ENCODE peak calls at places on chromosomes 6 and 20, in nine cellular contexts. F is brain microvascular endothelial cell; R is endodermal cell; U is CD4-positive, alpha-beta T cell; P is SK-N-SH; N is BJ; J is endothelial cell of umbilical vein; W is fibroblast of pulmonary artery; C is tibial artery. A is an unnamed sample.

GRCh38 chr6:32188381-32189081 is 1.5 kb downstream of the PBX2 start:
- DNase-seq in F (peak), R (no peak), U (no peak), P (no peak), N (no peak), J (peak), W (peak), C (no peak), A (no peak)

GRCh38 chr6:13451181-13451700 is 36.2 kb downstream of the GFOD1 start:
- DNase-seq in F (no peak), R (peak), U (no peak), P (no peak), N (no peak), J (no peak), W (no peak), C (no peak), A (no peak)

GRCh38 chr6:10230533-10230932 is 184.3 kb downstream of the TFAP2A start:
- DNase-seq in F (no peak), R (no peak), U (no peak), P (no peak), N (peak), J (no peak), W (no peak), C (no peak), A (no peak)

GRCh38 chr6:119612871-119613515 is 263.4 kb upstream of the MAN1A1 start:
- DNase-seq in F (no peak), R (no peak), U (no peak), P (no peak), N (no peak), J (no peak), W (no peak), C (no peak), A (no peak)

GRCh38 chr6:107769053-107769658 is 55.0 kb downstream of the SCML4 start:
- DNase-seq in F (no peak), R (peak), U (no peak), P (no peak), N (no peak), J (no peak), W (no peak), C (no peak), A (no peak)

GRCh38 chr6:105974981-105975380 is 111.2 kb upstream of the PRDM1 start:
- DNase-seq in F (no peak), R (no peak), U (no peak), P (no peak), N (peak), J (no peak), W (no peak), C (no peak), A (no peak)

GRCh38 chr20:48956052-48956451 is 34.5 kb downstream of the ARFGEF2 start:
- DNase-seq in F (no peak), R (no peak), U (no peak), P (no peak), N (no peak), J (no peak), W (no peak), C (no peak), A (no peak)

GRCh38 chr20:52361650-52362049 is 170.1 kb upstream of the ZFP64 start:
- DNase-seq in F (no peak), R (no peak), U (no peak), P (no peak), N (no peak), J (no peak), W (no peak), C (no peak), A (no peak)

GRCh38 chr6:90446164-90446563 is 140.7 kb downstream of the MAP3K7 start:
- DNase-seq in F (no peak), R (no peak), U (no peak), P (no peak), N (no peak), J (peak), W (peak), C (no peak), A (no peak)

GRCh38 chr20:62464080-62464770 is 11.6 kb downstream of the GATA5 start:
- DNase-seq in F (no peak), R (no peak), U (no peak), P (no peak), N (no peak), J (no peak), W (no peak), C (no peak), A (no peak)

GRCh38 chr6:153872946-153873345 is 166.1 kb upstream of the OPRM1 start:
- DNase-seq in F (no peak), R (no peak), U (no peak), P (no peak), N (no peak), J (no peak), W (no peak), C (no peak), A (no peak)

GRCh38 chr20:31894980-31895675 is 24.7 kb downstream of the TTLL9 start:
- DNase-seq in F (peak), R (peak), U (no peak), P (no peak), N (peak), J (peak), W (peak), C (peak), A (no peak)

GRCh38 chr20:62011938-62012534 is 53.6 kb downstream of the TAF4 start:
- DNase-seq in F (no peak), R (no peak), U (no peak), P (no peak), N (no peak), J (no peak), W (no peak), C (no peak), A (no peak)

GRCh38 chr6:53728570-53729194 is 63.1 kb upstream of the KLHL31 start:
- DNase-seq in F (peak), R (peak), U (peak), P (peak), N (no peak), J (peak), W (peak), C (no peak), A (peak)

GRCh38 chr6:52497652-52498408 is 77.7 kb downstream of the EFHC1 start:
- DNase-seq in F (no peak), R (no peak), U (no peak), P (no peak), N (no peak), J (no peak), W (peak), C (no peak), A (no peak)

GRCh38 chr6:125947581-125947980 is 9.0 kb upstream of the HINT3 start:
- DNase-seq in F (peak), R (no peak), U (no peak), P (no peak), N (no peak), J (peak), W (peak), C (no peak), A (no peak)

GRCh38 chr6:113004691-113005270 is 657.7 kb downstream of the RFPL4B start:
- DNase-seq in F (no peak), R (no peak), U (no peak), P (no peak), N (no peak), J (no peak), W (no peak), C (no peak), A (no peak)

GRCh38 chr6:153312633-153313032 is 181.6 kb upstream of the RGS17 start:
- DNase-seq in F (peak), R (peak), U (no peak), P (peak), N (no peak), J (peak), W (peak), C (no peak), A (peak)

GRCh38 chr6:15392182-15392581 is 146.3 kb downstream of the JARID2 start:
- DNase-seq in F (no peak), R (no peak), U (no peak), P (no peak), N (no peak), J (no peak), W (no peak), C (no peak), A (no peak)

GRCh38 chr6:128336436-128337095 is 183.8 kb downstream of the PTPRK start:
- DNase-seq in F (no peak), R (no peak), U (no peak), P (no peak), N (peak), J (no peak), W (peak), C (no peak), A (no peak)

GRCh38 chr6:109713097-109713496 is 22.0 kb downstream of the FIG4 start:
- DNase-seq in F (no peak), R (no peak), U (no peak), P (no peak), N (no peak), J (no peak), W (no peak), C (no peak), A (no peak)

GRCh38 chr20:48283470-48284110 is 498.3 kb upstream of the SULF2 start:
- DNase-seq in F (peak), R (no peak), U (no peak), P (no peak), N (peak), J (peak), W (peak), C (peak), A (no peak)

GRCh38 chr20:62025832-62026563 is 39.7 kb downstream of the TAF4 start:
- DNase-seq in F (peak), R (no peak), U (no peak), P (peak), N (peak), J (peak), W (peak), C (no peak), A (no peak)

GRCh38 chr6:53062369-53062639 is 2.9 kb upstream of the FBXO9 start:
- DNase-seq in F (no peak), R (no peak), U (no peak), P (no peak), N (no peak), J (no peak), W (no peak), C (no peak), A (no peak)

GRCh38 chr6:65633516-65633915 is 73.5 kb downstream of the EYS start:
- DNase-seq in F (no peak), R (no peak), U (no peak), P (no peak), N (no peak), J (no peak), W (peak), C (no peak), A (no peak)

GRCh38 chr20:57918546-57918945 is 208.7 kb upstream of the PMEPA1 start:
- DNase-seq in F (no peak), R (no peak), U (no peak), P (no peak), N (no peak), J (no peak), W (no peak), C (no peak), A (no peak)

GRCh38 chr20:63612276-63612931 is 14.5 kb downstream of the GMEB2 start:
- DNase-seq in F (no peak), R (no peak), U (no peak), P (no peak), N (no peak), J (no peak), W (no peak), C (no peak), A (peak)

GRCh38 chr6:80338201-80338836 is 231.8 kb downstream of the BCKDHB start:
- DNase-seq in F (peak), R (peak), U (peak), P (peak), N (no peak), J (peak), W (peak), C (no peak), A (peak)

GRCh38 chr20:10565191-10565921 is 108.4 kb downstream of the JAG1 start:
- DNase-seq in F (peak), R (no peak), U (no peak), P (no peak), N (peak), J (peak), W (peak), C (peak), A (no peak)

GRCh38 chr20:14526891-14527290 is 189.5 kb upstream of the FLRT3 start:
- DNase-seq in F (no peak), R (no peak), U (no peak), P (no peak), N (no peak), J (no peak), W (no peak), C (no peak), A (no peak)

GRCh38 chr6:110628330-110628729 is 151.9 kb upstream of the SLC22A16 start:
- DNase-seq in F (peak), R (no peak), U (no peak), P (no peak), N (peak), J (no peak), W (peak), C (no peak), A (no peak)

GRCh38 chr20:39878809-39879208 is 810.2 kb downstream of the MAFB start:
- DNase-seq in F (no peak), R (no peak), U (no peak), P (no peak), N (no peak), J (no peak), W (no peak), C (no peak), A (no peak)

GRCh38 chr6:146803601-146804000 is 204.8 kb downstream of the ADGB start:
- DNase-seq in F (no peak), R (no peak), U (no peak), P (no peak), N (no peak), J (no peak), W (no peak), C (no peak), A (no peak)

GRCh38 chr20:44111712-44112335 is 75.2 kb downstream of the JPH2 start:
- DNase-seq in F (no peak), R (peak), U (no peak), P (no peak), N (no peak), J (no peak), W (peak), C (no peak), A (no peak)

GRCh38 chr6:46921059-46921458 is 679 bp downstream of the ADGRF5 start:
- DNase-seq in F (no peak), R (no peak), U (no peak), P (no peak), N (no peak), J (peak), W (no peak), C (no peak), A (no peak)

GRCh38 chr6:154901856-154902552 is 93.1 kb upstream of the TIAM2 start:
- DNase-seq in F (no peak), R (no peak), U (no peak), P (peak), N (no peak), J (no peak), W (no peak), C (no peak), A (no peak)

GRCh38 chr6:133001040-133001570 is 186.7 kb downstream of the RPS12 start:
- DNase-seq in F (no peak), R (no peak), U (no peak), P (no peak), N (no peak), J (no peak), W (no peak), C (no peak), A (no peak)

GRCh38 chr20:3199976-3200755 is 4.3 kb downstream of the DDRGK1 start:
- DNase-seq in F (no peak), R (no peak), U (no peak), P (no peak), N (no peak), J (no peak), W (no peak), C (no peak), A (no peak)

GRCh38 chr6:110597754-110598153 is 121.3 kb upstream of the SLC22A16 start:
- DNase-seq in F (no peak), R (no peak), U (no peak), P (no peak), N (no peak), J (no peak), W (no peak), C (no peak), A (no peak)

DNA sequence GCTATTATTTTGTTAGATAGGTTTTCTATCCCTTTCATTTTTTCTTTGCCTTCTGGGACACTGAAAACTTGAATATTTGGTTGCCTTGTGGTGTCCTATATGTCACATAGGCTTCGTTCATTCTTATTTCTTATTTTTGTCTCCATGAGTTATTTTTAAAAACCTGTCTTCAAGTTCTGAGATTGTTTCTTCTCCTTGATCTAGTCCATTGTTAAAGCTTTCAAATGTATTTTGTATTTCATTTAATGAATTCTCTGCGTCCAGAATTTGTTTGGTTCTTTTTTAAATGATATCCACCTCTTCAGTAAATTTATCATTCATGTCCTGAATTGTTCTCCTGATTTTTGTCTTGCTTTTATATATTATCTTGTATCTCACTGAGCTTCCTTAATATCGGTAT is 243.2 kb upstream of the BMP2 start:
- DNase-seq in F (no peak), R (no peak), U (no peak), P (no peak), N (no peak), J (no peak), W (no peak), C (no peak), A (no peak)
- TF ChIP-seq CTCF in F (no peak), R (no peak), U (no peak), P (no peak), N (no peak), J (no peak), W (no peak), C (no peak), A (no peak)

GRCh38 chr6:39189915-39190544 is 39.2 kb downstream of the KCNK5 start:
- DNase-seq in F (peak), R (peak), U (no peak), P (peak), N (no peak), J (no peak), W (no peak), C (peak), A (peak)
- TF ChIP-seq CTCF in F (peak), R (peak), U (no peak), P (no peak), N (peak), J (no peak), W (no peak), C (peak), A (peak)

DNA sequence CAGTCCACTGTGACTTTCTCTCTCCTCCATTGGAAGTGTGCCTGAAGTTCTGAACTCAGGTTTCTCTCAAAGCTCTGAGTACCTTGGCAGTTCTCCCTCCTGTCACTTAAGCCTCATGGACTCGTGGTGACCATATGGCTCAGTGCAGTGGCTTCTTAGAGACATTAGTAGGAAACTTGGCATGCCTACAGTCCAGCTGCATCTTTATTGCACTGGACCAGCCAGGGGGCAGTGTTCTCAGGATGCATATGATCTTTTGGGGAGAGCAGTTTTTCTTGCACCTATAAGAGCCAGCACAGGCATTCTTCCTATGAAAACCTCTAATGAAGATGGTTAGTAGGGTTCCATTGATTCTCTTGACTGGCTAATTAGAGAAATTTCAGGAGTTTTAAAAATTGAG is 47.5 kb upstream of the KCNK16 start:
- DNase-seq in F (no peak), R (no peak), U (no peak), P (no peak), N (no peak), J (no peak), W (no peak), C (no peak), A (no peak)
- TF ChIP-seq CTCF in F (peak), R (peak), U (no peak), P (peak), N (peak), J (no peak), W (peak), C (peak), A (no peak)

GRCh38 chr6:104108587-104108986 is 751.1 kb downstream of the HACE1 start:
- DNase-seq in F (no peak), R (no peak), U (no peak), P (no peak), N (no peak), J (no peak), W (no peak), C (no peak), A (no peak)
- TF ChIP-seq CTCF in F (no peak), R (no peak), U (no peak), P (no peak), N (no peak), J (no peak), W (no peak), C (no peak), A (no peak)

GRCh38 chr6:156662025-156662445 is 115.1 kb upstream of the ARID1B start:
- DNase-seq in F (peak), R (peak), U (no peak), P (no peak), N (peak), J (peak), W (no peak), C (no peak), A (no peak)
- TF ChIP-seq CTCF in F (peak), R (peak), U (no peak), P (no peak), N (peak), J (peak), W (peak), C (peak), A (peak)

GRCh38 chr20:23061713-23062561 is 12.5 kb upstream of the THBD start:
- DNase-seq in F (peak), R (peak), U (no peak), P (no peak), N (peak), J (peak), W (peak), C (peak), A (no peak)
- TF ChIP-seq CTCF in F (peak), R (peak), U (no peak), P (peak), N (peak), J (peak), W (peak), C (peak), A (no peak)

GRCh38 chr20:41693136-41693979 is 75.2 kb upstream of the CHD6 start:
- DNase-seq in F (peak), R (peak), U (peak), P (peak), N (peak), J (peak), W (peak), C (peak), A (peak)
- TF ChIP-seq CTCF in F (peak), R (peak), U (peak), P (peak), N (peak), J (no peak), W (peak), C (peak), A (peak)

GRCh38 chr6:138328210-138328609 is 49.5 kb upstream of the SMIM28 start:
- DNase-seq in F (no peak), R (no peak), U (no peak), P (no peak), N (no peak), J (no peak), W (no peak), C (no peak), A (no peak)
- TF ChIP-seq CTCF in F (no peak), R (no peak), U (no peak), P (no peak), N (no peak), J (no peak), W (no peak), C (no peak), A (no peak)

GRCh38 chr6:3551716-3552511 is 95.1 kb upstream of the SLC22A23 start:
- DNase-seq in F (no peak), R (no peak), U (no peak), P (no peak), N (no peak), J (no peak), W (no peak), C (no peak), A (no peak)
- TF ChIP-seq CTCF in F (no peak), R (no peak), U (no peak), P (no peak), N (no peak), J (no peak), W (no peak), C (no peak), A (no peak)

DNA sequence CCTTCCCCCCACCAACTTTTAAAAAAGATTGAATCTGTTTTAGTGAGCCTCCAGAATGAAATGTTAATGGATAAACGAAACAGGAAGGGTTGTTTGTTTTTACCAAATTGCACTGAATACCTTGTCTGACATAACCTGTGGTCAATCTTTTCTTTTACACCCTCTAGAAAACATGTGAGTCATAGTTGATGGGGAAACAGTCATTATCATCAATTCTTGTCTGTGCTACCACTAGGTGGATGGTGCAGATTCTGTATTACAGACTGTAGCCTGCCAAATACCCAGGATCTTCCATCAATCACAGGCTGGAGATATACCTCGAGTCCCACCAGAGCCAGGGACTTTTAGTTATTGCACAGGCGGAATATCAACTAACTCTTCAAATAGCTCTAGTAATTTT is 29.5 kb upstream of the PKIB start:
- DNase-seq in F (no peak), R (no peak), U (no peak), P (no peak), N (no peak), J (no peak), W (no peak), C (no peak), A (no peak)
- TF ChIP-seq CTCF in F (peak), R (peak), U (no peak), P (no peak), N (no peak), J (no peak), W (no peak), C (no peak), A (peak)